ENCODE peak calls at places on chromosomes 1 and 21, in five cellular contexts. P is left ventricle myocardium inferior, T is cardiac muscle cell, E is tibial nerve, Q is A549. S is an unnamed sample.

GRCh38 chr1:186420923-186421322 is 40.0 kb downstream of the PDC start:
- DNase-seq in Q (no peak), E (no peak), T (no peak), P (no peak), S (no peak)

GRCh38 chr1:45299981-45300668 is 26.6 kb upstream of the HPDL start:
- DNase-seq in P (no peak), T (peak), E (peak), Q (peak), S (peak)

GRCh38 chr1:152622803-152623202 is at the start of gene LCE3A:
- DNase-seq in E (no peak), T (no peak), Q (no peak), P (no peak), S (peak)

GRCh38 chr21:18908641-18909040 is 505.1 kb upstream of the TMPRSS15 start:
- DNase-seq in P (no peak), T (no peak), Q (no peak), E (no peak), S (no peak)

GRCh38 chr1:220370041-220370700 is 97.9 kb upstream of the RAB3GAP2 start:
- DNase-seq in E (no peak), P (no peak), T (peak), Q (peak), S (no peak)

GRCh38 chr1:51729824-51730284 is 113.0 kb downstream of the OSBPL9 start:
- DNase-seq in Q (peak), P (no peak), E (no peak), T (peak), S (no peak)

GRCh38 chr21:36860736-36861594 is 105.5 kb downstream of the HLCS start:
- DNase-seq in T (peak), P (no peak), E (no peak), Q (peak), S (no peak)

GRCh38 chr1:173383341-173383740 is 93.8 kb upstream of the PRDX6 start:
- DNase-seq in E (no peak), Q (no peak), P (no peak), T (peak), S (no peak)

GRCh38 chr1:109906160-109906838 is 4.3 kb upstream of the CSF1 start:
- DNase-seq in E (no peak), P (no peak), T (no peak), Q (no peak), S (peak)

GRCh38 chr1:4024811-4025210 is 124.7 kb upstream of the C1orf174 start:
- DNase-seq in T (no peak), P (no peak), E (no peak), Q (no peak), S (no peak)

GRCh38 chr1:91404151-91405012 is at the start of gene HFM1:
- DNase-seq in T (peak), P (peak), Q (peak), E (peak), S (peak)

GRCh38 chr1:155522069-155522468 is 40.5 kb downstream of the ASH1L start:
- DNase-seq in Q (no peak), E (no peak), P (no peak), T (no peak), S (no peak)

GRCh38 chr21:29504751-29505321 is 206.1 kb downstream of the BACH1 start:
- DNase-seq in T (peak), E (no peak), P (no peak), Q (no peak), S (no peak)

GRCh38 chr1:41953291-41953690 is 34.6 kb upstream of the HIVEP3 start:
- DNase-seq in T (no peak), P (no peak), Q (no peak), E (no peak), S (no peak)

GRCh38 chr21:45845063-45845789 is 136.3 kb upstream of the COL6A1 start:
- DNase-seq in T (no peak), P (no peak), Q (no peak), E (no peak), S (no peak)

GRCh38 chr1:152141971-152142584 is 16.9 kb downstream of the RPTN start:
- DNase-seq in T (peak), P (peak), E (peak), Q (peak), S (peak)

GRCh38 chr1:1228187-1228586 is 3.6 kb downstream of the SDF4 start:
- DNase-seq in P (no peak), T (no peak), E (no peak), Q (no peak), S (no peak)

GRCh38 chr1:147781056-147781471 is 20.7 kb upstream of the GJA5 start:
- DNase-seq in E (no peak), T (peak), Q (no peak), P (no peak), S (no peak)

GRCh38 chr21:44531606-44532128 is 8.3 kb downstream of the KRTAP10-1 start:
- DNase-seq in Q (no peak), E (no peak), P (peak), T (no peak), S (no peak)

GRCh38 chr1:179591592-179592580 is at the start of gene TDRD5:
- DNase-seq in E (no peak), P (no peak), Q (peak), T (peak), S (no peak)

GRCh38 chr1:223763881-223764280 is 51.5 kb downstream of the CAPN2 start:
- DNase-seq in P (no peak), Q (no peak), E (no peak), T (no peak), S (no peak)

GRCh38 chr1:12345350-12346217 is 115.8 kb downstream of the VPS13D start:
- DNase-seq in P (no peak), E (no peak), Q (no peak), T (no peak), S (no peak)

GRCh38 chr1:212690816-212691403 is 8.7 kb downstream of the BATF3 start:
- DNase-seq in Q (no peak), T (no peak), P (no peak), E (no peak), S (no peak)

GRCh38 chr1:184696403-184696802 is 58.3 kb downstream of the EDEM3 start:
- DNase-seq in P (no peak), T (no peak), Q (no peak), E (no peak), S (no peak)

GRCh38 chr1:35810096-35810860 is 2.5 kb downstream of the AGO4 start:
- DNase-seq in P (no peak), Q (no peak), E (no peak), T (peak), S (no peak)

GRCh38 chr1:150061632-150062101 is 5.9 kb upstream of the VPS45 start:
- DNase-seq in T (peak), Q (peak), P (no peak), E (no peak), S (no peak)

GRCh38 chr21:36518883-36519492 is 39.1 kb upstream of the CLDN14 start:
- DNase-seq in Q (no peak), P (no peak), T (no peak), E (no peak), S (no peak)

GRCh38 chr1:118304722-118305344 is 119.8 kb upstream of the SPAG17 start:
- DNase-seq in T (peak), E (no peak), P (no peak), Q (no peak), S (no peak)

GRCh38 chr1:238558746-238559145 is 668.0 kb upstream of the ZP4 start:
- DNase-seq in T (no peak), Q (no peak), E (no peak), P (no peak), S (no peak)

GRCh38 chr1:60589916-60590315 is 492.4 kb upstream of the NFIA start:
- DNase-seq in Q (no peak), T (peak), E (no peak), P (no peak), S (no peak)

GRCh38 chr1:119882172-119883029 is 13.9 kb downstream of the ADAM30 start:
- DNase-seq in E (no peak), P (no peak), T (no peak), Q (no peak), S (no peak)

GRCh38 chr1:42932442-42932941 is 26.2 kb downstream of the SLC2A1 start:
- DNase-seq in Q (no peak), T (no peak), E (no peak), P (no peak), S (no peak)

GRCh38 chr1:90114521-90115141 is 119.7 kb downstream of the ZNF326 start:
- DNase-seq in T (peak), E (peak), Q (peak), P (no peak), S (no peak)

GRCh38 chr1:48679868-48680267 is 96.8 kb downstream of the BEND5 start:
- DNase-seq in P (no peak), T (no peak), Q (no peak), E (no peak), S (no peak)

GRCh38 chr1:48679107-48679506 is 97.6 kb downstream of the BEND5 start:
- DNase-seq in Q (no peak), T (no peak), E (no peak), P (no peak), S (no peak)

GRCh38 chr1:48678684-48679083 is 98.0 kb downstream of the BEND5 start:
- DNase-seq in E (no peak), T (no peak), Q (no peak), P (no peak), S (no peak)

GRCh38 chr1:48681476-48682305 is 95.0 kb downstream of the BEND5 start:
- DNase-seq in E (no peak), Q (no peak), P (no peak), T (no peak), S (no peak)

GRCh38 chr1:48680411-48681035 is 96.2 kb downstream of the BEND5 start:
- DNase-seq in E (no peak), Q (no peak), T (no peak), P (no peak), S (no peak)
- TF ChIP-seq CTCF in E (no peak), Q (no peak), T (no peak), P (no peak), S (no peak)

GRCh38 chr1:25485536-25486235 is 55.0 kb downstream of the MACO1 start:
- DNase-seq in Q (no peak), T (no peak), E (no peak), P (no peak), S (no peak)
- H3K27ac ChIP-seq in Q (no peak), T (no peak), E (no peak), P (peak), S (no peak)

GRCh38 chr1:187999973-188000372 is 1171.2 kb downstream of the PLA2G4A start:
- DNase-seq in T (peak), P (no peak), E (no peak), Q (no peak), S (no peak)
- TF ChIP-seq CTCF in T (peak), P (no peak), E (no peak), Q (no peak), S (no peak)

DNA sequence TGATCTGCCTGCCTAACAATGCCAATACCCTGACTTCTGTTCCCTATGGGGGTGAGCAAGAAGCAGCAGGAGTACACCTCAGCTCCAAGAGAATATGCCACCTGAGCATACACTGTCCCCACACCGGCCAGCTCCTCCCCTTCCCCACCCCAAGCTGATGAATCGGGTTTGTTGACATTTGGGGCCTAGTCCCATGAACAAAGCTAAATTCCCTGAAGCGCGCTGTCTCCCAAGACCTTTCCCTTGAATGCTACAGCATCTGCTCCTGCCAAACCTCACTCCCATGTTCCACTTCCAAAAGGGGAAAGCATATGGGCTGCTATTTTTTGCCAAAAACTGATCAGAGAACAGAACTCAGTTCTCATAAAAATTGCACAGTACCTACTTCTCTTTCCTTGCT is 220.4 kb upstream of the CAMK1G start:
- DNase-seq in P (no peak), E (no peak), Q (no peak), T (no peak), S (no peak)
- H3K27ac ChIP-seq in P (no peak), E (no peak), Q (no peak), T (no peak), S (no peak)

DNA sequence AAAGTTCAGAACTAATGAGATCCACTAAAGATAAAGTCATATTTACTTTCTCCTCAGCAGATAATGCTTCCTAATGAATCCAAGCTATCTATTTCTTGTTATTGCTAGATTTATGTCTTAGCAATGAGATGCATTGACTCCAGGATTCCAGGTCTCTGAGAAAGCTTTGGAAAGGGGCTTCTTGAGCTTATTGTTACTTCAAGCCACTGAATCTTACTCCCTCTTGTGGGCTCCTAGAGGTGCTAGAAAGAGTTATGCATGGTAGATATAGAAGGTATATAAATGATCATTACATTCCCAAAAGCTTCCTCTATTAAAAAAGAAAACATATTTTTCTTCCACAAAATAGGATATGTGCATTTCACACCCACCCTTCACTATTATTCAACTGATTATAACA is 246.4 kb upstream of the ADAMTS5 start:
- DNase-seq in P (no peak), T (peak), Q (no peak), E (no peak), S (no peak)
- TF ChIP-seq CTCF in P (peak), T (peak), Q (no peak), E (no peak), S (peak)

GRCh38 chr1:9717193-9718005 is 65.9 kb downstream of the PIK3CD start:
- DNase-seq in Q (no peak), P (peak), E (peak), T (peak), S (peak)
- H3K27ac ChIP-seq in Q (peak), P (no peak), E (peak), T (no peak), S (peak)

GRCh38 chr1:8016244-8017241 is 9.6 kb downstream of the ERRFI1 start:
- DNase-seq in Q (no peak), E (no peak), P (no peak), T (peak), S (no peak)
- TF ChIP-seq CTCF in Q (no peak), E (no peak), P (peak), T (no peak), S (peak)

GRCh38 chr1:39754026-39754569 is 15.4 kb downstream of the PPIE start:
- DNase-seq in T (no peak), Q (no peak), E (no peak), P (no peak), S (no peak)
- H3K27ac ChIP-seq in T (no peak), Q (no peak), E (no peak), P (no peak), S (no peak)

DNA sequence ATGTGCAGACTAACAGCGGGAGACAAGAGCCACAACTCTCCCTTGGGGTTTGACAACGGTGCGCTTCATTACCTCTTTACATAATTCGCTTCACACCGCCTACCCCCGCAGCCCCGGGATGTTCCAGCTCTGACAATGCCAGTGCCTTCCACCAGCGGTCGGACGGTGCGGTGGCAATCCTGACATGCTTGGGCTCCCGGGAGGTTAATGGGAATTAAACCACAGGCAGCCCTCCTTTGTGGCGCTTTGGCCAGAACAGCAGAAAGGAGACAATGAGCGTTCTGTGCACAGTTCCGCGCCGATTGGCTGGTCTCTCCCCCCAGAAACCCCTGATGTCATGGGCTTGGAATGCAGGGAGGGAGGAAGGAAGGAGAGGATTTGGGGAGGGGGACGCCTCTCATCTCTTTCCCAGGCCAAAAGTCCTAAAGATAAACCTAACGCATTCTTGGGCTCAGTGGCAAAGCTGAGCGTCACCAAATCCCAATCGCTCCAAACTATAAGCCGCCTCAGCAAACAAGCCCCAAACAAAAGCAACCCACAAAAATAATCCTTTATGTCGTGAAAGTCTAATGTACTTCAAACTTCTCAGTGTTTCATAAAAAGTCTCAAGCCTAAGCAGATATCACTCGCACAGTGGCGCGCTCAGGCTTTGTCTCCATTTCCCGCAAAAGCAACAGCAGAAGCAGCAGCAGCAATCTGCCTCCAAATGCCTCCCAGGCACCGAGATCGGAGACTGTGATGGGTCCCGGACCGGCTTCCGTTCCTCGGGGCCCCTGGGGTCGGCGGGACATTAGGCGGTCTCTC is 1.1 kb downstream of the CNN3 start:
- DNase-seq in P (peak), E (peak), Q (peak), T (peak), S (no peak)
- TF ChIP-seq CTCF in P (peak), E (no peak), Q (no peak), T (no peak), S (no peak)

GRCh38 chr21:33402011-33402979 is 918 bp upstream of the IFNGR2 start:
- DNase-seq in T (peak), E (peak), Q (no peak), P (peak), S (peak)
- H3K27ac ChIP-seq in T (no peak), E (peak), Q (peak), P (peak), S (peak)

S was measured in DND-41.